ENCODE peak calls at places on chromosome 15, in six cellular contexts. B is NCI-H1105 treated with DMSO at 0.1 percent for 48 hours, J is cardiac muscle cell, X is AG20443, Q is left ventricle myocardium inferior, Y is left colon. N is an unnamed sample.

GRCh38 chr15:63800245-63800644 is 33.5 kb downstream of the HERC1 start:
- DNase-seq in J (no peak), B (no peak), X (no peak), Y (no peak), Q (no peak), N (no peak)

GRCh38 chr15:72078887-72079286 is 39.1 kb downstream of the MYO9A start:
- DNase-seq in Y (no peak), J (no peak), B (no peak), X (no peak), Q (no peak), N (no peak)

GRCh38 chr15:101531170-101531569 is 41.7 kb upstream of the PCSK6 start:
- DNase-seq in Y (no peak), Q (no peak), X (no peak), J (no peak), B (no peak), N (peak)

GRCh38 chr15:32029409-32029861 is 880 bp upstream of the CHRNA7 start:
- DNase-seq in B (peak), X (no peak), Y (no peak), J (peak), Q (no peak), N (peak)

GRCh38 chr15:46091860-46092450 is 457.1 kb downstream of the SQOR start:
- DNase-seq in Y (no peak), Q (no peak), J (peak), X (peak), B (peak), N (peak)

GRCh38 chr15:98923159-98923558 is 84.4 kb downstream of the PGPEP1L start:
- DNase-seq in J (no peak), Y (no peak), X (no peak), Q (no peak), B (no peak), N (no peak)

GRCh38 chr15:75943246-75943645 is 39.6 kb downstream of the FBXO22 start:
- DNase-seq in J (no peak), Y (no peak), B (no peak), X (no peak), Q (no peak), N (no peak)

GRCh38 chr15:67701669-67702068 is 123.6 kb upstream of the SKOR1 start:
- DNase-seq in B (no peak), J (no peak), X (peak), Q (no peak), Y (no peak), N (no peak)

GRCh38 chr15:66733976-66734375 is 31.9 kb downstream of the SMAD6 start:
- DNase-seq in X (peak), B (no peak), J (no peak), Q (no peak), Y (no peak), N (no peak)

GRCh38 chr15:86164222-86164898 is 84.7 kb downstream of the AGBL1 start:
- DNase-seq in Q (no peak), B (no peak), X (no peak), J (no peak), Y (no peak), N (no peak)

GRCh38 chr15:80059786-80060489 is 462 bp downstream of the ZFAND6 start:
- DNase-seq in X (peak), B (peak), Q (no peak), J (peak), Y (peak), N (peak)

GRCh38 chr15:98076021-98076816 is 115.7 kb downstream of the ARRDC4 start:
- DNase-seq in Q (peak), Y (peak), J (peak), B (no peak), X (peak), N (no peak)

GRCh38 chr15:99102332-99103235 is 2.3 kb upstream of the SYNM start:
- DNase-seq in J (no peak), X (no peak), Q (no peak), B (no peak), Y (no peak), N (no peak)

GRCh38 chr15:56042031-56042430 is 48.6 kb upstream of the NEDD4 start:
- DNase-seq in J (no peak), Y (no peak), X (no peak), B (no peak), Q (no peak), N (no peak)

GRCh38 chr15:48548376-48548775 is 97.1 kb downstream of the FBN1 start:
- DNase-seq in X (no peak), Y (no peak), Q (no peak), J (no peak), B (no peak), N (no peak)

GRCh38 chr15:65824031-65824743 is 32.1 kb upstream of the DENND4A start:
- DNase-seq in Q (no peak), Y (peak), X (peak), J (peak), B (peak), N (peak)

GRCh38 chr15:100972975-100973350 is 53.8 kb downstream of the LRRK1 start:
- DNase-seq in Y (no peak), X (no peak), Q (no peak), J (no peak), B (no peak), N (no peak)

GRCh38 chr15:31442203-31443090 is 115.8 kb downstream of the KLF13 start:
- DNase-seq in J (no peak), Y (no peak), B (no peak), Q (no peak), X (peak), N (no peak)

GRCh38 chr15:69603369-69604049 is 150.9 kb downstream of the RPLP1 start:
- DNase-seq in Y (no peak), B (no peak), X (no peak), J (no peak), Q (no peak), N (no peak)

GRCh38 chr15:64634020-64634419 is 141.4 kb downstream of the RBPMS2 start:
- DNase-seq in Y (no peak), Q (no peak), J (no peak), B (no peak), X (no peak), N (no peak)

GRCh38 chr15:100125627-100126231 is 216.0 kb downstream of the ADAMTS17 start:
- DNase-seq in X (no peak), Q (peak), B (no peak), Y (peak), J (no peak), N (no peak)

GRCh38 chr15:43253431-43254403 is 13.0 kb downstream of the TGM5 start:
- DNase-seq in Y (no peak), J (no peak), X (no peak), B (no peak), Q (no peak), N (no peak)

GRCh38 chr15:38829086-38829485 is 264.5 kb upstream of the RASGRP1 start:
- DNase-seq in J (no peak), B (no peak), X (no peak), Y (no peak), Q (no peak), N (no peak)

GRCh38 chr15:97473615-97474014 is 486.9 kb upstream of the ARRDC4 start:
- DNase-seq in J (no peak), X (no peak), B (no peak), Q (no peak), Y (no peak), N (no peak)

GRCh38 chr15:39021341-39021740 is 456.7 kb upstream of the RASGRP1 start:
- DNase-seq in X (no peak), Q (no peak), J (no peak), Y (no peak), B (no peak), N (no peak)

GRCh38 chr15:61057830-61058529 is 171.1 kb downstream of the RORA start:
- DNase-seq in J (no peak), X (peak), Y (no peak), Q (no peak), B (no peak), N (no peak)

GRCh38 chr15:54990793-54991192 is 205.9 kb downstream of the RSL24D1 start:
- DNase-seq in Q (no peak), B (no peak), Y (no peak), J (no peak), X (no peak), N (no peak)

GRCh38 chr15:67413770-67414429 is 107.0 kb upstream of the C15orf61 start:
- DNase-seq in J (no peak), B (no peak), Q (no peak), Y (no peak), X (peak), N (no peak)

GRCh38 chr15:67067161-67067853 is 1.9 kb downstream of the SMAD3 start:
- DNase-seq in X (peak), Y (no peak), B (no peak), Q (no peak), J (peak), N (no peak)